ENCODE peak calls at places on chromosomes 11 and 22, in five cellular contexts. One of them, this sample, is unnamed.
A peak's percentile ranks its signal among the peaks of the same experiment; 100 is the strongest.

GRCh38 chr11:111327908-111328624 is 29.7 kb downstream of the POU2AF3 start:
- DNase-seq in left lung: peak; percentile 86
- DNase-seq in H7: no peak
- DNase-seq in stomach: peak; percentile 91
- DNase-seq in fibroblast of lung: no peak
- DNase-seq in this sample: no peak

GRCh38 chr11:18754308-18754707 is 28.3 kb upstream of the IGSF22 start:
- DNase-seq in left lung: no peak
- DNase-seq in H7: no peak
- DNase-seq in stomach: no peak
- DNase-seq in fibroblast of lung: no peak
- DNase-seq in this sample: no peak

GRCh38 chr11:100010393-100010792 is 676.7 kb upstream of the ARHGAP42 start:
- DNase-seq in left lung: no peak
- DNase-seq in H7: peak; percentile 10
- DNase-seq in stomach: no peak
- DNase-seq in fibroblast of lung: no peak
- DNase-seq in this sample: no peak

GRCh38 chr11:39011822-39012221 is 2413.8 kb upstream of the RAG2 start:
- DNase-seq in left lung: no peak
- DNase-seq in H7: no peak
- DNase-seq in stomach: no peak
- DNase-seq in fibroblast of lung: no peak
- DNase-seq in this sample: no peak

GRCh38 chr11:93085097-93085496 is 112.7 kb downstream of the SLC36A4 start:
- DNase-seq in left lung: no peak
- DNase-seq in H7: no peak
- DNase-seq in stomach: no peak
- DNase-seq in fibroblast of lung: no peak
- DNase-seq in this sample: no peak

GRCh38 chr11:77287615-77288273 is 13.7 kb downstream of the GDPD4 start:
- DNase-seq in left lung: no peak
- DNase-seq in H7: no peak
- DNase-seq in stomach: no peak
- DNase-seq in fibroblast of lung: peak; percentile 94
- DNase-seq in this sample: no peak

GRCh38 chr11:118924591-118925585 is 838 bp downstream of the BCL9L start:
- DNase-seq in left lung: peak; percentile 52
- DNase-seq in H7: peak; percentile 92
- DNase-seq in stomach: peak; percentile 59
- DNase-seq in fibroblast of lung: peak; percentile 31
- DNase-seq in this sample: peak; percentile 46

GRCh38 chr11:29305456-29306232 is 711.2 kb downstream of the KCNA4 start:
- DNase-seq in left lung: no peak
- DNase-seq in H7: no peak
- DNase-seq in stomach: no peak
- DNase-seq in fibroblast of lung: no peak
- DNase-seq in this sample: no peak

GRCh38 chr11:103202048-103202651 is 92.9 kb downstream of the DYNC2H1 start:
- DNase-seq in left lung: no peak
- DNase-seq in H7: peak; percentile 1
- DNase-seq in stomach: no peak
- DNase-seq in fibroblast of lung: peak; percentile 66
- DNase-seq in this sample: no peak

GRCh38 chr11:72475359-72475758 is 41.0 kb upstream of the CLPB start:
- DNase-seq in left lung: no peak
- DNase-seq in H7: no peak
- DNase-seq in stomach: no peak
- DNase-seq in fibroblast of lung: no peak
- DNase-seq in this sample: no peak

GRCh38 chr22:42881982-42882656 is 25.0 kb upstream of the ARFGAP3 start:
- DNase-seq in left lung: no peak
- DNase-seq in H7: peak; percentile 71
- DNase-seq in stomach: peak; percentile 69
- DNase-seq in fibroblast of lung: no peak
- DNase-seq in this sample: no peak

GRCh38 chr22:41048791-41049717 is 43.3 kb upstream of the EP300 start:
- DNase-seq in left lung: peak; percentile 60
- DNase-seq in H7: peak; percentile 78
- DNase-seq in stomach: peak; percentile 34
- DNase-seq in fibroblast of lung: peak; percentile 80
- DNase-seq in this sample: peak; percentile 69

GRCh38 chr22:23501708-23502107 is 78.4 kb downstream of the IGLL1 start:
- DNase-seq in left lung: no peak
- DNase-seq in H7: peak; percentile 33
- DNase-seq in stomach: no peak
- DNase-seq in fibroblast of lung: no peak
- DNase-seq in this sample: no peak

GRCh38 chr11:134652586-134653255 is 240.7 kb upstream of the B3GAT1 start:
- DNase-seq in left lung: no peak
- DNase-seq in H7: no peak
- DNase-seq in stomach: peak; percentile 4
- DNase-seq in fibroblast of lung: no peak
- DNase-seq in this sample: no peak

GRCh38 chr11:34331329-34331728 is 26.5 kb downstream of the ABTB2 start:
- DNase-seq in left lung: no peak
- DNase-seq in H7: no peak
- DNase-seq in stomach: no peak
- DNase-seq in fibroblast of lung: peak; percentile 68
- DNase-seq in this sample: no peak

GRCh38 chr11:32573228-32573627 is 10.4 kb upstream of the EIF3M start:
- DNase-seq in left lung: no peak
- DNase-seq in H7: no peak
- DNase-seq in stomach: no peak
- DNase-seq in fibroblast of lung: no peak
- DNase-seq in this sample: no peak

GRCh38 chr11:73359341-73359740 is 16.9 kb upstream of the RELT start:
- DNase-seq in left lung: no peak
- DNase-seq in H7: no peak
- DNase-seq in stomach: no peak
- DNase-seq in fibroblast of lung: no peak
- DNase-seq in this sample: no peak

GRCh38 chr22:49760280-49760629 is 67.4 kb downstream of the BRD1 start:
- DNase-seq in left lung: peak; percentile 4
- DNase-seq in H7: no peak
- DNase-seq in stomach: no peak
- DNase-seq in fibroblast of lung: no peak
- DNase-seq in this sample: no peak

GRCh38 chr11:44011797-44012196 is 36.0 kb upstream of the ACCSL start:
- DNase-seq in left lung: no peak
- DNase-seq in H7: peak; percentile 2
- DNase-seq in stomach: no peak
- DNase-seq in fibroblast of lung: no peak
- DNase-seq in this sample: no peak

GRCh38 chr11:131674051-131674755 is 303.8 kb downstream of the NTM start:
- DNase-seq in left lung: peak; percentile 61
- DNase-seq in H7: peak; percentile 85
- DNase-seq in stomach: peak; percentile 71
- DNase-seq in fibroblast of lung: peak; percentile 75
- DNase-seq in this sample: peak; percentile 70

GRCh38 chr11:101442936-101443521 is 140.8 kb downstream of the TRPC6 start:
- DNase-seq in left lung: no peak
- DNase-seq in H7: no peak
- DNase-seq in stomach: no peak
- DNase-seq in fibroblast of lung: no peak
- DNase-seq in this sample: no peak

GRCh38 chr11:116033931-116034553 is 529.8 kb upstream of the CADM1 start:
- DNase-seq in left lung: peak; percentile 65
- DNase-seq in H7: no peak
- DNase-seq in stomach: no peak
- DNase-seq in fibroblast of lung: no peak
- DNase-seq in this sample: no peak

GRCh38 chr11:79932612-79933011 is 491.8 kb upstream of the TENM4 start:
- DNase-seq in left lung: no peak
- DNase-seq in H7: no peak
- DNase-seq in stomach: no peak
- DNase-seq in fibroblast of lung: no peak
- DNase-seq in this sample: no peak

GRCh38 chr11:70443043-70444030 is 45.0 kb downstream of the CTTN start:
- DNase-seq in left lung: no peak
- DNase-seq in H7: peak; percentile 67
- DNase-seq in stomach: no peak
- DNase-seq in fibroblast of lung: no peak
- DNase-seq in this sample: no peak

GRCh38 chr11:127789887-127790286 is 789.3 kb upstream of the KIRREL3 start:
- DNase-seq in left lung: no peak
- DNase-seq in H7: peak; percentile 54
- DNase-seq in stomach: no peak
- DNase-seq in fibroblast of lung: no peak
- DNase-seq in this sample: no peak

GRCh38 chr11:78570031-78570430 is 4.6 kb downstream of the NARS2 start:
- DNase-seq in left lung: no peak
- DNase-seq in H7: no peak
- DNase-seq in stomach: no peak
- DNase-seq in fibroblast of lung: no peak
- DNase-seq in this sample: no peak

GRCh38 chr11:20467458-20468185 is 80.1 kb downstream of the PRMT3 start:
- DNase-seq in left lung: no peak
- DNase-seq in H7: no peak
- DNase-seq in stomach: no peak
- DNase-seq in fibroblast of lung: peak; percentile 17
- DNase-seq in this sample: peak; percentile 28

GRCh38 chr11:106378513-106379179 is 301.2 kb downstream of the AASDHPPT start:
- DNase-seq in left lung: no peak
- DNase-seq in H7: peak; percentile 2
- DNase-seq in stomach: no peak
- DNase-seq in fibroblast of lung: no peak
- DNase-seq in this sample: no peak

GRCh38 chr11:106379712-106380111 is 302.2 kb downstream of the AASDHPPT start:
- DNase-seq in left lung: no peak
- DNase-seq in H7: no peak
- DNase-seq in stomach: no peak
- DNase-seq in fibroblast of lung: no peak
- DNase-seq in this sample: no peak

GRCh38 chr11:106379265-106379664 is 301.8 kb downstream of the AASDHPPT start:
- DNase-seq in left lung: no peak
- DNase-seq in H7: no peak
- DNase-seq in stomach: no peak
- DNase-seq in fibroblast of lung: no peak
- DNase-seq in this sample: no peak

GRCh38 chr11:106384429-106384828 is 307.0 kb downstream of the AASDHPPT start:
- DNase-seq in left lung: no peak
- DNase-seq in H7: no peak
- DNase-seq in stomach: no peak
- DNase-seq in fibroblast of lung: no peak
- DNase-seq in this sample: no peak

GRCh38 chr11:106381895-106382294 is 304.4 kb downstream of the AASDHPPT start:
- DNase-seq in left lung: no peak
- DNase-seq in H7: no peak
- DNase-seq in stomach: no peak
- DNase-seq in fibroblast of lung: no peak
- DNase-seq in this sample: no peak
- H3K4me3 ChIP-seq in left lung: no peak overlapping the region
- H3K4me3 ChIP-seq in H7: no peak overlapping the region
- H3K4me3 ChIP-seq in stomach: no peak overlapping the region
- H3K4me3 ChIP-seq in fibroblast of lung: no peak overlapping the region
- H3K4me3 ChIP-seq in this sample: no peak overlapping the region

DNA sequence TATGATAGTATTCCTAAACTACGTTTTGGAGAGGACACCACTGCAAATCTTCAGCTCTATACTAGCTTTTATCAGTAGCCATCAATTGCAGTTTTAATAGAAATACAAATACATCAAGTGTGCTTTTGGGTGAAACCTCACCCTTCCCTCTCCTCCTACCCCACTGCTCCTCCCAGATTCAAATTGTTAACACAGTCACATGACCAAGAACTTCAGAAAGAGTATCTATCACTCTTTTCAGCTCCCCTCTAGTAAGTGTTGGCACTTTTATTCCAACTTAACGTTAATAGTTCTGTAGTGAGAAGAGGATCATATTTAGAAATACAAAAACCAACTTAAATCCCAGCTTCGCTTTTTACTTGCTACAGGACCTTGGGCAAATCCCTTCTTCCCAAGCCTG is 17.0 kb downstream of the RRAS2 start:
- DNase-seq in left lung: no peak
- DNase-seq in H7: peak; percentile 25
- DNase-seq in stomach: no peak
- DNase-seq in fibroblast of lung: no peak
- DNase-seq in this sample: no peak
- H3K4me3 ChIP-seq in left lung: no peak overlapping the region
- H3K4me3 ChIP-seq in H7: no peak overlapping the region
- H3K4me3 ChIP-seq in stomach: no peak overlapping the region
- H3K4me3 ChIP-seq in fibroblast of lung: no peak overlapping the region
- H3K4me3 ChIP-seq in this sample: no peak overlapping the region

GRCh38 chr11:1330473-1330872 is 21.0 kb upstream of the TOLLIP start:
- DNase-seq in left lung: no peak
- DNase-seq in H7: no peak
- DNase-seq in stomach: no peak
- DNase-seq in fibroblast of lung: no peak
- DNase-seq in this sample: no peak
- H3K4me3 ChIP-seq in left lung: no peak overlapping the region
- H3K4me3 ChIP-seq in H7: no peak overlapping the region
- H3K4me3 ChIP-seq in stomach: no peak overlapping the region
- H3K4me3 ChIP-seq in fibroblast of lung: no peak overlapping the region
- H3K4me3 ChIP-seq in this sample: no peak overlapping the region

GRCh38 chr11:130427581-130428211 is 713 bp downstream of the ADAMTS8 start:
- DNase-seq in left lung: no peak
- DNase-seq in H7: peak; percentile 87
- DNase-seq in stomach: no peak
- DNase-seq in fibroblast of lung: peak; percentile 9
- DNase-seq in this sample: no peak

GRCh38 chr11:130427049-130427388 is 1.4 kb downstream of the ADAMTS8 start:
- DNase-seq in left lung: no peak
- DNase-seq in H7: peak; percentile 66
- DNase-seq in stomach: no peak
- DNase-seq in fibroblast of lung: no peak
- DNase-seq in this sample: no peak

GRCh38 chr11:130429983-130430382 is 1.6 kb upstream of the ADAMTS8 start:
- DNase-seq in left lung: no peak
- DNase-seq in H7: no peak
- DNase-seq in stomach: no peak
- DNase-seq in fibroblast of lung: no peak
- DNase-seq in this sample: no peak

GRCh38 chr11:130428271-130428670 is at the start of gene ADAMTS8:
- DNase-seq in left lung: no peak
- DNase-seq in H7: peak; percentile 89
- DNase-seq in stomach: no peak
- DNase-seq in fibroblast of lung: no peak
- DNase-seq in this sample: no peak

GRCh38 chr11:130428692-130429681 is 578 bp upstream of the ADAMTS8 start:
- DNase-seq in left lung: no peak
- DNase-seq in H7: peak; percentile 61
- DNase-seq in stomach: no peak
- DNase-seq in fibroblast of lung: peak; percentile 6
- DNase-seq in this sample: no peak
- H3K4me3 ChIP-seq in left lung: no peak overlapping the region
- H3K4me3 ChIP-seq in H7: peak overlapping the region; percentile 29
- H3K4me3 ChIP-seq in stomach: peak overlapping the region; percentile 52
- H3K4me3 ChIP-seq in fibroblast of lung: peak overlapping the region; percentile 60
- H3K4me3 ChIP-seq in this sample: no peak overlapping the region

GRCh38 chr11:67301951-67302516 is 1.3 kb upstream of the SSH3 start:
- DNase-seq in left lung: peak; percentile 63
- DNase-seq in H7: peak; percentile 91
- DNase-seq in stomach: peak; percentile 67
- DNase-seq in fibroblast of lung: peak; percentile 73
- DNase-seq in this sample: peak; percentile 62
- H3K4me3 ChIP-seq in left lung: no peak overlapping the region
- H3K4me3 ChIP-seq in H7: peak overlapping the region; percentile 86
- H3K4me3 ChIP-seq in stomach: peak overlapping the region; percentile 75
- H3K4me3 ChIP-seq in fibroblast of lung: peak overlapping the region; percentile 83
- H3K4me3 ChIP-seq in this sample: peak overlapping the region; percentile 72

This sample was measured in HAP-1.